ENCODE peak calls at places on chromosome 2, in five cellular contexts. U, J, V, S and X are unnamed samples.

GRCh38 chr2:238997684-238998083 is 149.8 kb downstream of the TWIST2 start:
- DNase-seq in U (no peak), J (no peak), V (no peak), S (no peak), X (no peak)

GRCh38 chr2:122863516-122863915 is 1108.1 kb downstream of the TSN start:
- DNase-seq in U (no peak), J (no peak), V (no peak), S (no peak), X (no peak)

GRCh38 chr2:37826611-37827010 is 98.5 kb upstream of the RMDN2 start:
- DNase-seq in U (no peak), J (no peak), V (no peak), S (no peak), X (no peak)

GRCh38 chr2:233761040-233761769 is 1.1 kb downstream of the UGT1A1 start:
- DNase-seq in U (no peak), J (no peak), V (no peak), S (no peak), X (no peak)

GRCh38 chr2:18484625-18485024 is 75.8 kb downstream of the RDH14 start:
- DNase-seq in U (no peak), J (no peak), V (no peak), S (no peak), X (no peak)

GRCh38 chr2:219525533-219526232 is 11.4 kb downstream of the ASIC4 start:
- DNase-seq in U (no peak), J (no peak), V (peak; percentile 93), S (no peak), X (no peak)

GRCh38 chr2:144152817-144153271 is 367.1 kb downstream of the ZEB2 start:
- DNase-seq in U (no peak), J (no peak), V (peak; percentile 84), S (peak; percentile 59), X (peak; percentile 51)

GRCh38 chr2:241739651-241740050 is 5.2 kb downstream of the D2HGDH start:
- DNase-seq in U (no peak), J (no peak), V (no peak), S (no peak), X (peak; percentile 77)

GRCh38 chr2:191894681-191895147 is 47.8 kb upstream of the CAVIN2 start:
- DNase-seq in U (no peak), J (peak; percentile 27), V (no peak), S (peak; percentile 61), X (no peak)

GRCh38 chr2:187333804-187334203 is 114.2 kb downstream of the CALCRL start:
- DNase-seq in U (no peak), J (no peak), V (no peak), S (no peak), X (no peak)

GRCh38 chr2:11753452-11753885 is 7.0 kb downstream of the LPIN1 start:
- DNase-seq in U (no peak), J (no peak), V (peak; percentile 65), S (peak; percentile 85), X (peak; percentile 82)

GRCh38 chr2:169736902-169737301 is 3.3 kb downstream of the KLHL23 start:
- DNase-seq in U (no peak), J (no peak), V (peak; percentile 31), S (peak; percentile 49), X (no peak)

GRCh38 chr2:23385748-23386421 is 906 bp downstream of the KLHL29 start:
- DNase-seq in U (no peak), J (peak; percentile 25), V (no peak), S (peak; percentile 27), X (no peak)

GRCh38 chr2:237000481-237000880 is 85.2 kb upstream of the COPS8 start:
- DNase-seq in U (no peak), J (no peak), V (no peak), S (peak; percentile 40), X (no peak)

GRCh38 chr2:181546086-181546485 is 88.9 kb downstream of the ITGA4 start:
- DNase-seq in U (no peak), J (no peak), V (no peak), S (no peak), X (no peak)

GRCh38 chr2:19356545-19357382 is 1.7 kb downstream of the OSR1 start:
- DNase-seq in U (no peak), J (no peak), V (no peak), S (peak; percentile 17), X (no peak)

GRCh38 chr2:1544478-1545069 is 131.3 kb downstream of the TPO start:
- DNase-seq in U (no peak), J (no peak), V (no peak), S (no peak), X (no peak)

GRCh38 chr2:160377204-160377995 is 116.2 kb downstream of the RBMS1 start:
- DNase-seq in U (no peak), J (no peak), V (no peak), S (no peak), X (no peak)

GRCh38 chr2:915979-916378 is 34.7 kb upstream of the SNTG2 start:
- DNase-seq in U (no peak), J (no peak), V (no peak), S (no peak), X (no peak)

GRCh38 chr2:33268246-33268831 is 208.1 kb upstream of the RASGRP3 start:
- DNase-seq in U (no peak), J (no peak), V (no peak), S (peak; percentile 79), X (no peak)

GRCh38 chr2:120012771-120013568 is at the start of gene EPB41L5:
- DNase-seq in U (peak; percentile 92), J (peak; percentile 91), V (peak; percentile 95), S (peak; percentile 90), X (peak; percentile 98)

GRCh38 chr2:237572021-237572741 is 5.8 kb downstream of the PRLH start:
- DNase-seq in U (peak; percentile 84), J (peak; percentile 92), V (peak; percentile 79), S (peak; percentile 82), X (peak; percentile 91)

GRCh38 chr2:240741091-240741490 is 49.4 kb downstream of the AQP12A start:
- DNase-seq in U (no peak), J (no peak), V (no peak), S (no peak), X (no peak)

GRCh38 chr2:13652531-13653313 is 936.0 kb downstream of the TRIB2 start:
- DNase-seq in U (no peak), J (no peak), V (no peak), S (no peak), X (peak; percentile 25)

GRCh38 chr2:188922191-188922590 is 52.0 kb upstream of the COL3A1 start:
- DNase-seq in U (no peak), J (no peak), V (no peak), S (no peak), X (no peak)

GRCh38 chr2:75844651-75845050 is 133.9 kb upstream of the GCFC2 start:
- DNase-seq in U (no peak), J (no peak), V (no peak), S (no peak), X (no peak)

GRCh38 chr2:127829845-127830246 is 18.9 kb upstream of the WDR33 start:
- DNase-seq in U (no peak), J (no peak), V (no peak), S (no peak), X (peak; percentile 36)

GRCh38 chr2:241309684-241310117 is 5.8 kb downstream of the HDLBP start:
- DNase-seq in U (no peak), J (no peak), V (no peak), S (no peak), X (peak; percentile 98)

GRCh38 chr2:19686439-19686838 is 215.3 kb downstream of the TTC32 start:
- DNase-seq in U (no peak), J (no peak), V (no peak), S (no peak), X (no peak)

GRCh38 chr2:72103690-72104089 is 44.0 kb downstream of the CYP26B1 start:
- DNase-seq in U (no peak), J (no peak), V (no peak), S (no peak), X (no peak)

GRCh38 chr2:207694811-207695281 is 16.6 kb upstream of the CCNYL1 start:
- DNase-seq in U (no peak), J (no peak), V (no peak), S (no peak), X (no peak)

GRCh38 chr2:201116959-201117734 is 1.2 kb downstream of the CFLAR start:
- DNase-seq in U (peak; percentile 84), J (peak; percentile 88), V (peak; percentile 71), S (peak; percentile 94), X (peak; percentile 93)

GRCh38 chr2:170271340-170271739 is 93.4 kb downstream of the MYO3B start:
- DNase-seq in U (no peak), J (no peak), V (peak; percentile 49), S (no peak), X (no peak)

GRCh38 chr2:146246017-146246733 is 1598.7 kb upstream of the ACVR2A start:
- DNase-seq in U (no peak), J (no peak), V (no peak), S (no peak), X (no peak)

GRCh38 chr2:161131804-161132203 is 28.4 kb upstream of the TANK start:
- DNase-seq in U (no peak), J (no peak), V (no peak), S (no peak), X (peak; percentile 73)

GRCh38 chr2:197306691-197307030 is 3.9 kb downstream of the ANKRD44 start:
- DNase-seq in U (no peak), J (no peak), V (no peak), S (no peak), X (peak; percentile 43)
- TF ChIP-seq MYC in U (no peak), J (no peak), V (no peak), S (no peak), X (no peak)

GRCh38 chr2:30738141-30738911 is 68.9 kb downstream of the CAPN13 start:
- DNase-seq in U (no peak), J (no peak), V (no peak), S (no peak), X (no peak)

GRCh38 chr2:30741576-30741975 is 65.7 kb downstream of the CAPN13 start:
- DNase-seq in U (no peak), J (no peak), V (no peak), S (no peak), X (no peak)

GRCh38 chr2:30733829-30734520 is 73.3 kb downstream of the CAPN13 start:
- DNase-seq in U (no peak), J (no peak), V (no peak), S (no peak), X (no peak)

GRCh38 chr2:30736461-30737325 is 70.6 kb downstream of the CAPN13 start:
- DNase-seq in U (no peak), J (no peak), V (no peak), S (no peak), X (no peak)

GRCh38 chr2:30737326-30737610 is 70.0 kb downstream of the CAPN13 start:
- DNase-seq in U (no peak), J (no peak), V (no peak), S (no peak), X (no peak)
- TF ChIP-seq CTCF in U (no peak), J (no peak), V (no peak), S (no peak), X (no peak)

DNA sequence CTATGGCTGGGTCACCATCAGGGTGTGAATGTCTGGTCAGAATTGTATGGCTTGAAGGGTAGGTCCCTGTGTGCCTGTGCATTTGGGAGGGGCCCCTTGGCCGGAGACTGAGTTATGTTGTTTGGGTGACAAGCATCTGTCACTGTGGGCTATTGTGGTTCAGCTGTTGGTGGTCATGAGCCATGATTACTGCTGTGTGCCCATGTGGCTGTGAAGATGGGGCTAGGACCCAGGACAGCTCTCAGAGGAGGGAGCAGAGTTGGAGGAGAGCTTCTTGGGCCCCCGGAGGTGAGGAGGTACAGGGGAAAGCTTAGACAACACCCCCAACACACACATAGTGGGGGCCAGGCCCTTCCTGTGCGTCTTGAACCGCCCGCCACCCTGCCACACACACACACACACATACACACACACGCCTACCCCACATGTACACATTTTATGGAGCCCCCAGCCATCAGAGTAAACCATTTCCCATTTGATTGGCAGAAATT is 1.8 kb downstream of the GAREM2 start:
- DNase-seq in U (no peak), J (no peak), V (no peak), S (no peak), X (no peak)
- H3K4me3 ChIP-seq in U (no peak overlapping the region), J (no peak overlapping the region), V (no peak overlapping the region), S (no peak overlapping the region), X (no peak overlapping the region)

GRCh38 chr2:106956879-106957278 is 70.9 kb upstream of the ST6GAL2 start:
- DNase-seq in U (no peak), J (no peak), V (no peak), S (no peak), X (no peak)
- TF ChIP-seq MYC in U (no peak), J (no peak), V (no peak), S (no peak), X (no peak)